ENCODE peak calls at places on chromosome 20, in five cellular contexts. O is mammary epithelial cell, E is ovary, F is pancreas, T is breast epithelium. G is an unnamed sample.

GRCh38 chr20:58349586-58349985 is 39.4 kb upstream of the VAPB start:
- DNase-seq in E (no peak), O (peak), T (no peak), F (no peak), G (peak)

GRCh38 chr20:48015136-48015925 is 230.1 kb upstream of the SULF2 start:
- DNase-seq in E (no peak), O (no peak), F (no peak), T (no peak), G (no peak)

GRCh38 chr20:52761867-52762266 is 210.3 kb upstream of the TSHZ2 start:
- DNase-seq in E (no peak), O (no peak), T (no peak), F (no peak), G (no peak)

GRCh38 chr20:19621072-19621471 is 137.0 kb upstream of the RIN2 start:
- DNase-seq in E (no peak), O (peak), T (no peak), F (no peak), G (no peak)

GRCh38 chr20:62052842-62053464 is 12.7 kb downstream of the TAF4 start:
- DNase-seq in O (no peak), E (peak), T (no peak), F (no peak), G (no peak)

GRCh38 chr20:32157611-32158010 is 48.1 kb downstream of the TM9SF4 start:
- DNase-seq in T (no peak), O (no peak), E (peak), F (peak), G (no peak)

GRCh38 chr20:497979-498378 is 35.6 kb upstream of the TBC1D20 start:
- DNase-seq in O (no peak), E (no peak), T (no peak), F (no peak), G (no peak)

GRCh38 chr20:17227669-17228623 is 1.1 kb downstream of the PCSK2 start:
- DNase-seq in T (no peak), F (peak), E (peak), O (no peak), G (no peak)

GRCh38 chr20:32329817-32330554 is 28.1 kb upstream of the ASXL1 start:
- DNase-seq in O (no peak), T (no peak), F (no peak), E (no peak), G (no peak)

GRCh38 chr20:46894971-46895905 is 595 bp downstream of the EYA2 start:
- DNase-seq in T (peak), F (no peak), O (peak), E (no peak), G (no peak)

GRCh38 chr20:36070451-36070850 is 84.1 kb upstream of the EPB41L1 start:
- DNase-seq in O (no peak), T (peak), F (no peak), E (no peak), G (no peak)

GRCh38 chr20:5933802-5934436 is 16.4 kb downstream of the TRMT6 start:
- DNase-seq in O (no peak), F (no peak), T (no peak), E (no peak), G (peak)

GRCh38 chr20:61744691-61745396 is 320.8 kb downstream of the TAF4 start:
- DNase-seq in F (no peak), T (no peak), O (peak), E (no peak), G (peak)

GRCh38 chr20:13333793-13334192 is 112.7 kb downstream of the ISM1 start:
- DNase-seq in O (no peak), T (no peak), E (no peak), F (no peak), G (no peak)

GRCh38 chr20:53838311-53838873 is 232.0 kb downstream of the BCAS1 start:
- DNase-seq in O (no peak), T (no peak), F (no peak), E (no peak), G (no peak)

GRCh38 chr20:51185277-51185676 is 162.4 kb upstream of the KCNG1 start:
- DNase-seq in T (no peak), F (no peak), E (no peak), O (no peak), G (peak)

GRCh38 chr20:29297411-29298270 is 1959.8 kb upstream of the DEFB115 start:
- DNase-seq in T (no peak), O (no peak), E (no peak), F (no peak), G (no peak)

GRCh38 chr20:57272883-57273282 is 6.4 kb upstream of the BMP7 start:
- DNase-seq in F (no peak), T (no peak), O (no peak), E (no peak), G (no peak)

GRCh38 chr20:14360386-14360785 is 23.0 kb upstream of the FLRT3 start:
- DNase-seq in O (peak), T (no peak), F (no peak), E (no peak), G (no peak)

GRCh38 chr20:63573739-63574131 is 304 bp downstream of the HELZ2 start:
- DNase-seq in E (no peak), O (no peak), T (no peak), F (no peak), G (no peak)

GRCh38 chr20:63572788-63573738 is 976 bp downstream of the HELZ2 start:
- DNase-seq in T (no peak), E (no peak), O (no peak), F (no peak), G (no peak)

GRCh38 chr20:63574156-63574828 is at the start of gene HELZ2:
- DNase-seq in O (peak), T (peak), E (peak), F (peak), G (peak)

GRCh38 chr20:63576311-63576710 is 2.3 kb upstream of the HELZ2 start:
- DNase-seq in T (no peak), O (no peak), F (no peak), E (no peak), G (no peak)

GRCh38 chr20:63574829-63575720 is 1.0 kb upstream of the HELZ2 start:
- DNase-seq in T (no peak), O (no peak), E (no peak), F (no peak), G (peak)
- TF ChIP-seq CTCF in T (no peak), O (no peak), E (no peak), F (no peak), G (no peak)

DNA sequence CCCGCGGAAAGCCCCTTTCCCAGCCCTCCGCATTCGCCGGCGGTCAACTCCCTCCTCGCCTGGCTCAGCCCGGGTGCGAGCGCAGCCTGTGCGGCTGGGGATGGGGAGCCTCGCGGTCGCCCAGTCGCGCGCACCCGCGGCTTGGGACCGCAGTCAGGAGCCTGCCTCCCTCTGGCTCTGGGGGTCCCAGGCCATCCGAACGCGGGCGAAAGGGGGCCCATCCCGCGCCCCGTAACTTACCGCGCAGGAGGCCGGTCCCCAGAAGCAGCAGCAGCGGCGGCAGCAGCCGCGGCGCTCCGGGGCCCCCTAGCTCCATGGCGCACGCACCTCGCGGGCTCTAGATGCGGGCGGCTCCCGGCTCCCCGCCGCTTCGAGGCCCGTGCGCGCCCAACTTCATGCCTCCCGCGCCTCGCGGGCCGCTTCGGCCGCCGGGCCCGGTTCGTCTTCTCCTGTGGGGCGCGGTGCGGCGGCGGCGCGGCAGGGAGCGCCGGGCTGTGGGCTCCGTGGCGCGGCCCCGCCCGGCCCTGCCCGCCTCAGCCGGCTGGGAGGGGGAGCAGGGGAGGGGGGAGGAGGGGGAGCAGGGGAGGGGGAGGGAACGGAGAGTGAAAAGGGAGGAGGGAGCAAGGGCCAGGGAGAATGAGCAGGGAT is at the start of gene CHRNA4:
- DNase-seq in E (no peak), T (no peak), F (no peak), O (no peak), G (no peak)
- TF ChIP-seq CTCF in E (no peak), T (no peak), F (no peak), O (no peak), G (no peak)

DNA sequence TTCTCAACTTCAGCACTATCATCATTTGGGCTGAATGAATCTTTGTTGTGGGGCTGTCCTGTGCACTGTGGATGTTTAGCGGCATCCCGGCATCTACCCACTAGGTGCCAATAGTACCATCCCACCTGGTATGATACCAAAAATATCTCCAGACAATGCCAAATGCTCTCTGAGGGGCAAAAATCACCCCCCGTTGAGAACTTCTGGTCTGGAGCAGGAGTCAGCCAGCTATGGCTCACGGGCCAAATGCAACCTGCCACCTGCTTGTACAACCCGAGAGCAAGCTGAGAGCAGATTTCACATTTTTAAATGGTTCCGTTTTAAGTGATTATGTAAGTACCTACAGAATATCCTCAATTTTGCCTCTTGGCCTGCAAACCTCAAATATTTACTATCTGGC is 26.8 kb downstream of the KCNB1 start:
- DNase-seq in E (no peak), T (no peak), O (no peak), F (no peak), G (no peak)
- TF ChIP-seq CTCF in E (no peak), T (no peak), O (no peak), F (no peak), G (no peak)

DNA sequence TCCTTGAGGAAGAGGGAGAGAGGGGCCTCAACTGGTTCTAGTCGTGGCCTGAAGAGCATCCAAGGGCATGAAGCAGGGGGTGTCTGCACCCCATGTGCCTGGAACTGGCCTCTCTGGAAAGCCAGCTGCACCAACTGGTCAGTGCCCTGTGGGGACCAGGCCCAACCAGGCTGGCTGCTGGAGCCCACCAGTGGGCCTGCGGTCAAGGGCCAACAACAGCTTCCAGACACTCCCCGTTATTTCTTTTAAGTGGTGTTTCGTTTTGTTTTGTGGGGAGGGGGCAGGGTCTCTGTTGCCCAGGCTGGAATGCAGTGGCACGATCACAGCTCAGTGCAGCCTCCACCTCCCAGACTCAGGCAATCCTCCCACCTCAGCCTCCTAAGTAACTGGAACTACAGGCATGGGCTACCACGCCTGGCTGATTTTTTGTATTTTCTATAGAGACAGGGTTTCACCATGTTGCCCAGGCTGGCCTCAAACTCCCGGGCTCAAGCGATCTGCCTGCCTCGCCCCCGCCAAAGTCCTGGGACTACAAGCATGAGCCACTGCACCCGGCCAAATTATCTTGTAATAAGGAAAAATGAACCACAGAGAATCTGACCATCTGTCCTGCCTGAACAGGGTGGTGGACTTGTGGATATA is 11.9 kb upstream of the C20orf144 start:
- DNase-seq in T (no peak), E (no peak), O (no peak), F (no peak), G (no peak)
- TF ChIP-seq CTCF in T (no peak), E (no peak), O (no peak), F (no peak), G (no peak)

G was measured in MCF 10A.